ENCODE peak calls at places on chromosome 1, in nine cellular contexts. One of them, this sample, is unnamed. For H3K4me1, the result is how much of the 10 kb centered on the place peaks cover.

GRCh38 chr1:199490804-199491527 is 536.5 kb upstream of the NR5A2 start:
- DNase-seq in GM23338: peak
- DNase-seq in PC-3: peak
- DNase-seq in OCI-LY7: no peak
- DNase-seq in CD8-positive, alpha-beta T cell: no peak
- DNase-seq in transverse colon: no peak
- DNase-seq in cardiac muscle cell: peak
- DNase-seq in heart right ventricle: no peak
- DNase-seq in mammary epithelial cell: peak
- DNase-seq in this sample: no peak

GRCh38 chr1:32871364-32872188 is 864 bp upstream of the FNDC5 start:
- DNase-seq in OCI-LY7: no peak
- DNase-seq in GM23338: peak
- DNase-seq in PC-3: no peak
- DNase-seq in cardiac muscle cell: no peak
- DNase-seq in mammary epithelial cell: no peak
- DNase-seq in heart right ventricle: no peak
- DNase-seq in CD8-positive, alpha-beta T cell: no peak
- DNase-seq in transverse colon: no peak
- DNase-seq in this sample: no peak

GRCh38 chr1:207291723-207292122 is 29.8 kb upstream of the CD55 start:
- DNase-seq in CD8-positive, alpha-beta T cell: no peak
- DNase-seq in PC-3: no peak
- DNase-seq in mammary epithelial cell: no peak
- DNase-seq in heart right ventricle: no peak
- DNase-seq in cardiac muscle cell: no peak
- DNase-seq in transverse colon: no peak
- DNase-seq in GM23338: no peak
- DNase-seq in OCI-LY7: no peak
- DNase-seq in this sample: no peak

GRCh38 chr1:7899741-7900140 is 40.9 kb downstream of the TNFRSF9 start:
- DNase-seq in GM23338: no peak
- DNase-seq in mammary epithelial cell: peak
- DNase-seq in OCI-LY7: no peak
- DNase-seq in CD8-positive, alpha-beta T cell: no peak
- DNase-seq in PC-3: peak
- DNase-seq in heart right ventricle: no peak
- DNase-seq in cardiac muscle cell: peak
- DNase-seq in transverse colon: no peak
- DNase-seq in this sample: no peak

GRCh38 chr1:47482783-47483182 is 44.9 kb downstream of the FOXD2 start:
- DNase-seq in transverse colon: no peak
- DNase-seq in OCI-LY7: no peak
- DNase-seq in cardiac muscle cell: no peak
- DNase-seq in PC-3: no peak
- DNase-seq in GM23338: no peak
- DNase-seq in CD8-positive, alpha-beta T cell: no peak
- DNase-seq in heart right ventricle: no peak
- DNase-seq in mammary epithelial cell: no peak
- DNase-seq in this sample: no peak

GRCh38 chr1:199688133-199688676 is 339.3 kb upstream of the NR5A2 start:
- DNase-seq in heart right ventricle: no peak
- DNase-seq in GM23338: peak
- DNase-seq in transverse colon: no peak
- DNase-seq in PC-3: no peak
- DNase-seq in cardiac muscle cell: no peak
- DNase-seq in CD8-positive, alpha-beta T cell: no peak
- DNase-seq in mammary epithelial cell: no peak
- DNase-seq in OCI-LY7: no peak
- DNase-seq in this sample: no peak

GRCh38 chr1:85661767-85662166 is 46.5 kb downstream of the ZNHIT6 start:
- DNase-seq in OCI-LY7: peak
- DNase-seq in GM23338: peak
- DNase-seq in mammary epithelial cell: no peak
- DNase-seq in CD8-positive, alpha-beta T cell: no peak
- DNase-seq in transverse colon: no peak
- DNase-seq in PC-3: no peak
- DNase-seq in cardiac muscle cell: no peak
- DNase-seq in heart right ventricle: no peak
- DNase-seq in this sample: no peak

GRCh38 chr1:231183875-231184590 is 22.2 kb downstream of the TRIM67 start:
- DNase-seq in PC-3: no peak
- DNase-seq in OCI-LY7: no peak
- DNase-seq in GM23338: peak
- DNase-seq in transverse colon: no peak
- DNase-seq in CD8-positive, alpha-beta T cell: no peak
- DNase-seq in heart right ventricle: no peak
- DNase-seq in mammary epithelial cell: no peak
- DNase-seq in cardiac muscle cell: no peak
- DNase-seq in this sample: no peak

GRCh38 chr1:90720137-90720636 is 3.1 kb upstream of the BARHL2 start:
- DNase-seq in mammary epithelial cell: no peak
- DNase-seq in transverse colon: no peak
- DNase-seq in heart right ventricle: no peak
- DNase-seq in CD8-positive, alpha-beta T cell: no peak
- DNase-seq in OCI-LY7: no peak
- DNase-seq in GM23338: no peak
- DNase-seq in cardiac muscle cell: no peak
- DNase-seq in PC-3: no peak
- DNase-seq in this sample: no peak

GRCh38 chr1:179599623-179600249 is 8.1 kb downstream of the TDRD5 start:
- DNase-seq in cardiac muscle cell: peak
- DNase-seq in CD8-positive, alpha-beta T cell: no peak
- DNase-seq in heart right ventricle: no peak
- DNase-seq in mammary epithelial cell: peak
- DNase-seq in PC-3: peak
- DNase-seq in transverse colon: peak
- DNase-seq in GM23338: peak
- DNase-seq in OCI-LY7: peak
- DNase-seq in this sample: no peak

DNA sequence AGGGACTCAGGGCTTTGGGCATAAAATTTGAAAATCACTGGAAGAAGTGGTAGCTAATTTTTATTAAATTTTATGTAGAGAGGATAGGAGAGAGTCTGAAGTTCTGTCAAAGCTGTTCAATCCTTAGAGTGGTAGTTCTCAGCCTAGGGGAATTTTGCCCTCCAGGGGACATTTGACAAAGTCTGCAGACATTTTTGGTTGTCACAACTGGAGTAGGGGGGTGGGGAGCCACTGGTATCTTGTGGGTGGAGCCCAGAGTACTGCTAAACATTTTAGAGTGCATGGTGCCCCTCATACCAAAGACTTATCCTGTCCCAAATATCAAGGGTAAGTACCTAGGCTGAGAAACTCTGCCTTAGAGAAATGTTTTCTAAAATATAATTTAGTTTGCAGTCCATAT is 30.2 kb downstream of the RASAL2 start:
- DNase-seq in PC-3: no peak
- DNase-seq in CD8-positive, alpha-beta T cell: no peak
- DNase-seq in cardiac muscle cell: no peak
- DNase-seq in heart right ventricle: no peak
- DNase-seq in transverse colon: no peak
- DNase-seq in mammary epithelial cell: no peak
- DNase-seq in OCI-LY7: no peak
- DNase-seq in GM23338: peak
- DNase-seq in this sample: no peak
- H3K4me1 ChIP-seq in PC-3: half or more
- H3K4me1 ChIP-seq in CD8-positive, alpha-beta T cell: under half
- H3K4me1 ChIP-seq in cardiac muscle cell: under half
- H3K4me1 ChIP-seq in heart right ventricle: half or more
- H3K4me1 ChIP-seq in transverse colon: under half
- H3K4me1 ChIP-seq in mammary epithelial cell: half or more
- H3K4me1 ChIP-seq in OCI-LY7: under half
- H3K4me1 ChIP-seq in GM23338: under half
- H3K4me1 ChIP-seq in this sample: under half

DNA sequence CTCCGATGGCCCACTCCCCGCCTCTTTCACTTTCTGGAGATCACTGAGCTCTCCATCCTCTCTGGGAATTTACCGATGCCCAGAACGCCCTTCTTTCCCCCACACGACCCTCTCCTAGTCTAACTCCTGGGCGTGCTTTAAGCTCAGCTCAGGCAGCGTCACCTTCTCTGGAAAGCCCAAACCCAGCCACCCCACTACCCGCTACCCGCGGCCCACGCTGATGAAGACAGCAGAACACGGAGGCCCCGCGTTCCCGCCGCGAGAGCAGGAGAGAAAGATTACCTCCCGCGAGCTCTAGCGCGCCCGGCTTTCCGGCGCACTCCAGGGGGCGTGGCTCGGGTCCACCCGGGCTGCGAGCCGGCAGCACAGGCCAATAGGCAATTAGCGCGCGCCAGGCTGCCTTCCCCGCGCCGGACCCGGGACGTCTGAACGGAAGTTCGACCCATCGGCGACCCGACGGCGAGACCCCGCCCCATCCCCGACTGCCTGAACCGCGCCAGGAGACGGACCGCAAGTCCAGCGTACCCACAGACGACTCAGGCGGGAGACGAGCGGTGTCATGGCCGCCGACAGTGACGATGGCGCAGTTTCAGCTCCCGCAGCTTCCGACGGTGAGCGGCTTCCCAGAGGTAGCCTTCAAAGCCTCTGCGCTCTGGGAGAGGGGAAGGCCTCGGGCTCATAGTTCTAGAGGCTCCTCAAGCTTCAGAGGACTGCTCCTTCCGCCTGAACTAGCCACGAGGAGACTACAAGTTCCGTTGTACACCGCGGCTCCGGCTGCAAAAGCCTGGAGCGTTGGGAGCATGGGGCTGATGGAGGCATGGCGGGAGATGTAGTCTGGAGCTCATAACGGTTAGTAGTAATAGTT is at the start of the genes MUTYH and TOE1:
- DNase-seq in PC-3: peak
- DNase-seq in mammary epithelial cell: peak
- DNase-seq in GM23338: peak
- DNase-seq in CD8-positive, alpha-beta T cell: peak
- DNase-seq in heart right ventricle: peak
- DNase-seq in transverse colon: peak
- DNase-seq in cardiac muscle cell: peak
- DNase-seq in OCI-LY7: peak
- DNase-seq in this sample: no peak
- TF ChIP-seq CTCF in PC-3: no peak
- TF ChIP-seq CTCF in mammary epithelial cell: no peak
- TF ChIP-seq CTCF in GM23338: no peak
- TF ChIP-seq CTCF in CD8-positive, alpha-beta T cell: no peak
- TF ChIP-seq CTCF in heart right ventricle: peak
- TF ChIP-seq CTCF in transverse colon: no peak
- TF ChIP-seq CTCF in cardiac muscle cell: no peak
- TF ChIP-seq CTCF in OCI-LY7: no peak
- TF ChIP-seq CTCF in this sample: no peak

GRCh38 chr1:203326830-203327683 is 21.7 kb downstream of the BTG2 start:
- DNase-seq in OCI-LY7: peak
- DNase-seq in GM23338: peak
- DNase-seq in transverse colon: peak
- DNase-seq in cardiac muscle cell: peak
- DNase-seq in mammary epithelial cell: peak
- DNase-seq in heart right ventricle: peak
- DNase-seq in PC-3: peak
- DNase-seq in CD8-positive, alpha-beta T cell: peak
- DNase-seq in this sample: peak

GRCh38 chr1:203324103-203325003 is 19.0 kb downstream of the BTG2 start:
- DNase-seq in CD8-positive, alpha-beta T cell: no peak
- DNase-seq in heart right ventricle: no peak
- DNase-seq in mammary epithelial cell: no peak
- DNase-seq in transverse colon: peak
- DNase-seq in GM23338: no peak
- DNase-seq in OCI-LY7: peak
- DNase-seq in cardiac muscle cell: peak
- DNase-seq in PC-3: no peak
- DNase-seq in this sample: no peak

GRCh38 chr1:203323587-203323986 is 18.3 kb downstream of the BTG2 start:
- DNase-seq in GM23338: no peak
- DNase-seq in heart right ventricle: no peak
- DNase-seq in CD8-positive, alpha-beta T cell: no peak
- DNase-seq in OCI-LY7: no peak
- DNase-seq in PC-3: no peak
- DNase-seq in transverse colon: no peak
- DNase-seq in mammary epithelial cell: no peak
- DNase-seq in cardiac muscle cell: no peak
- DNase-seq in this sample: no peak

GRCh38 chr1:203325004-203325417 is 19.7 kb downstream of the BTG2 start:
- DNase-seq in OCI-LY7: peak
- DNase-seq in transverse colon: peak
- DNase-seq in CD8-positive, alpha-beta T cell: peak
- DNase-seq in cardiac muscle cell: no peak
- DNase-seq in heart right ventricle: no peak
- DNase-seq in mammary epithelial cell: no peak
- DNase-seq in GM23338: peak
- DNase-seq in PC-3: no peak
- DNase-seq in this sample: no peak

GRCh38 chr1:203325418-203326091 is 20.2 kb downstream of the BTG2 start:
- DNase-seq in cardiac muscle cell: no peak
- DNase-seq in mammary epithelial cell: no peak
- DNase-seq in PC-3: no peak
- DNase-seq in OCI-LY7: peak
- DNase-seq in GM23338: no peak
- DNase-seq in transverse colon: peak
- DNase-seq in CD8-positive, alpha-beta T cell: no peak
- DNase-seq in heart right ventricle: peak
- DNase-seq in this sample: no peak
- H3K4me1 ChIP-seq in cardiac muscle cell: under half
- H3K4me1 ChIP-seq in mammary epithelial cell: under half
- H3K4me1 ChIP-seq in PC-3: under half
- H3K4me1 ChIP-seq in OCI-LY7: half or more
- H3K4me1 ChIP-seq in GM23338: under half
- H3K4me1 ChIP-seq in transverse colon: half or more
- H3K4me1 ChIP-seq in CD8-positive, alpha-beta T cell: half or more
- H3K4me1 ChIP-seq in heart right ventricle: half or more
- H3K4me1 ChIP-seq in this sample: under half

GRCh38 chr1:53187371-53187770 is 9.3 kb upstream of the CPT2 start:
- DNase-seq in GM23338: no peak
- DNase-seq in mammary epithelial cell: no peak
- DNase-seq in heart right ventricle: no peak
- DNase-seq in transverse colon: no peak
- DNase-seq in OCI-LY7: no peak
- DNase-seq in cardiac muscle cell: no peak
- DNase-seq in PC-3: peak
- DNase-seq in CD8-positive, alpha-beta T cell: no peak
- DNase-seq in this sample: no peak

GRCh38 chr1:53189061-53189460 is 7.6 kb upstream of the CPT2 start:
- DNase-seq in CD8-positive, alpha-beta T cell: no peak
- DNase-seq in mammary epithelial cell: no peak
- DNase-seq in cardiac muscle cell: no peak
- DNase-seq in OCI-LY7: no peak
- DNase-seq in transverse colon: no peak
- DNase-seq in GM23338: no peak
- DNase-seq in heart right ventricle: no peak
- DNase-seq in PC-3: no peak
- DNase-seq in this sample: no peak

GRCh38 chr1:53186533-53186932 is 10.1 kb upstream of the CPT2 start:
- DNase-seq in transverse colon: peak
- DNase-seq in GM23338: no peak
- DNase-seq in OCI-LY7: no peak
- DNase-seq in heart right ventricle: no peak
- DNase-seq in mammary epithelial cell: no peak
- DNase-seq in CD8-positive, alpha-beta T cell: no peak
- DNase-seq in PC-3: peak
- DNase-seq in cardiac muscle cell: no peak
- DNase-seq in this sample: no peak

GRCh38 chr1:53188099-53188498 is 8.5 kb upstream of the CPT2 start:
- DNase-seq in heart right ventricle: no peak
- DNase-seq in transverse colon: no peak
- DNase-seq in CD8-positive, alpha-beta T cell: no peak
- DNase-seq in PC-3: peak
- DNase-seq in OCI-LY7: no peak
- DNase-seq in cardiac muscle cell: no peak
- DNase-seq in mammary epithelial cell: peak
- DNase-seq in GM23338: no peak
- DNase-seq in this sample: no peak

GRCh38 chr1:53190210-53190611 is 6.4 kb upstream of the CPT2 start:
- DNase-seq in heart right ventricle: no peak
- DNase-seq in transverse colon: no peak
- DNase-seq in cardiac muscle cell: no peak
- DNase-seq in OCI-LY7: no peak
- DNase-seq in PC-3: no peak
- DNase-seq in CD8-positive, alpha-beta T cell: no peak
- DNase-seq in mammary epithelial cell: no peak
- DNase-seq in GM23338: peak
- DNase-seq in this sample: no peak
- TF ChIP-seq CTCF in heart right ventricle: no peak
- TF ChIP-seq CTCF in transverse colon: no peak
- TF ChIP-seq CTCF in cardiac muscle cell: no peak
- TF ChIP-seq CTCF in OCI-LY7: no peak
- TF ChIP-seq CTCF in PC-3: no peak
- TF ChIP-seq CTCF in CD8-positive, alpha-beta T cell: no peak
- TF ChIP-seq CTCF in mammary epithelial cell: no peak
- TF ChIP-seq CTCF in GM23338: peak
- TF ChIP-seq CTCF in this sample: no peak

This sample was measured in Panc1.